ENCODE peak calls at places on chromosome 12, in ten cellular contexts. B, X, D, U, R, L, H, E, A and C are unnamed samples.

GRCh38 chr12:92147491-92147890 is 1.8 kb upstream of the BTG1 start:
- DNase-seq in R (no peak), B (no peak), E (no peak), X (peak), D (no peak), U (no peak), A (no peak), L (no peak), H (no peak), C (no peak)

GRCh38 chr12:108381793-108382436 is 42.8 kb upstream of the CMKLR1 start:
- DNase-seq in R (no peak), H (no peak), B (no peak), L (peak), A (no peak), E (peak), U (peak), D (no peak), X (peak), C (no peak)

GRCh38 chr12:19624000-19624399 is 184.7 kb downstream of the AEBP2 start:
- DNase-seq in L (no peak), R (no peak), U (no peak), B (no peak), D (no peak), H (no peak), X (no peak), A (no peak), E (no peak), C (no peak)

GRCh38 chr12:21551811-21552469 is 25.8 kb downstream of the SPX start:
- DNase-seq in A (no peak), H (no peak), D (no peak), X (no peak), B (no peak), E (no peak), U (no peak), L (no peak), R (peak), C (no peak)

GRCh38 chr12:89501793-89502192 is 22.8 kb downstream of the GALNT4 start:
- DNase-seq in B (no peak), A (no peak), H (no peak), U (no peak), X (no peak), D (no peak), L (no peak), E (no peak), R (no peak), C (no peak)

GRCh38 chr12:76041406-76041805 is 9.8 kb upstream of the PHLDA1 start:
- DNase-seq in E (no peak), L (no peak), A (no peak), B (no peak), X (no peak), D (no peak), R (no peak), H (no peak), U (no peak), C (no peak)

GRCh38 chr12:67517181-67517887 is 131.2 kb upstream of the DYRK2 start:
- DNase-seq in D (no peak), U (no peak), R (peak), E (peak), A (no peak), L (no peak), X (no peak), H (no peak), B (peak), C (peak)

GRCh38 chr12:53427905-53428594 is 4.4 kb downstream of the AMHR2 start:
- DNase-seq in D (no peak), L (no peak), E (peak), R (no peak), U (no peak), X (peak), H (no peak), A (no peak), B (no peak), C (no peak)

GRCh38 chr12:131897875-131898274 is 3.5 kb downstream of the ULK1 start:
- DNase-seq in X (no peak), H (no peak), D (no peak), E (no peak), U (no peak), L (no peak), B (no peak), A (no peak), R (peak), C (peak)

GRCh38 chr12:113630625-113631024 is 159.0 kb upstream of the LHX5 start:
- DNase-seq in L (no peak), U (no peak), R (no peak), E (no peak), H (no peak), B (no peak), D (no peak), X (no peak), A (no peak), C (no peak)

GRCh38 chr12:18079541-18080230 is 10.3 kb downstream of the RERGL start:
- DNase-seq in R (no peak), X (no peak), H (no peak), U (no peak), D (no peak), L (no peak), A (no peak), B (no peak), E (no peak), C (no peak)

GRCh38 chr12:7899755-7900154 is 27.0 kb upstream of the SLC2A14 start:
- DNase-seq in X (no peak), H (no peak), R (no peak), L (no peak), U (no peak), B (no peak), A (no peak), D (no peak), E (no peak), C (no peak)

GRCh38 chr12:10310926-10311705 is 3.4 kb downstream of the KLRD1 start:
- DNase-seq in R (peak), X (no peak), L (no peak), A (no peak), E (peak), B (no peak), D (no peak), H (no peak), U (no peak), C (no peak)

GRCh38 chr12:68538722-68539614 is 71.7 kb upstream of the RAP1B start:
- DNase-seq in U (no peak), X (peak), H (peak), B (peak), D (peak), R (peak), L (no peak), A (no peak), E (peak), C (peak)

GRCh38 chr12:6950944-6951540 is at the start of gene PTPN6:
- DNase-seq in H (peak), X (no peak), R (no peak), U (no peak), E (no peak), D (peak), A (no peak), L (no peak), B (peak), C (no peak)

GRCh38 chr12:68106160-68106559 is 53.4 kb downstream of the IFNG start:
- DNase-seq in X (no peak), A (no peak), H (no peak), L (no peak), U (no peak), E (peak), B (no peak), R (no peak), D (no peak), C (no peak)

GRCh38 chr12:48795550-48796455 is 6.9 kb upstream of the ADCY6 start:
- DNase-seq in L (peak), X (peak), A (peak), U (peak), D (peak), B (peak), H (peak), R (peak), E (peak), C (peak)

DNA sequence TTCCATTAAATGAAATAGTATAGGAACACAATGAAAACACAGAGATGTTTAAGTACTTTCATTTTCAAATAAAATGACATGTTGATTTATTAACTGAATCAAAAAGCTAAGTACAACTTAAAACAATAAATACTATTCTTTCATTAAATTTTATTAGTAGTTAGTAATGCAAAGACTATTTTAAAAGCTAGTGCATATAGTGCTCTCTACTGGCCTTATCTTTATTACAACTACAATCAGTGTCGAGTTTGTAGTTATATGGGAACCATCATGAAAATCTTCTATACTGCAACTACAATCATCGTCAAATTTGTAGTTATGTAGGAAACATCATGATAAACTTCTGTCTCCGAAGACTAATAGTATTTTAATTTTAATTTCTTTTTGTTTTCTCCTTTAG is 8.9 kb upstream of the LIN7A start:
- DNase-seq in B (no peak), E (peak), L (no peak), R (no peak), D (no peak), X (no peak), A (no peak), U (no peak), H (no peak), C (no peak)
- TF ChIP-seq CTCF in B (no peak), E (peak), L (no peak), R (peak), D (no peak), X (peak), A (peak), U (no peak), H (peak), C (no peak)

DNA sequence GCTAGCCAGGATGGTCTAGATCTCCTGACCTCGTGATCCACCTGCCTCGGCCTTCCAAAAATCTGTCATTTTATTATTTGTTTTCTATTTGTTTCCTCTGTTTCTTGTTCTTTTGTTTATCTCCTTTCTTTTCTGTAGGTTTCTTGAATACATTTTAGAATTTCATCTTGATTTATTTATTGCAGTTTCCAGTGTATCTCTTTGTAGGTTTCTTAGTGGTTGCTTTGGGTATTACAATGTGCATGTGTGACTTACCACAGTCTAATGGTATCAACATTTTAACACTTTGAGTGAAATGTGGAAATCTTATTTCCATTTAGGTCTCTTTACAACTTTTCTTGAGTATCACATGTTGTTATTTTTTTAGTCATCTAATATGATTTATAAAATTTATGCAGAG is 29.9 kb upstream of the MUCL1 start:
- DNase-seq in E (no peak), U (no peak), H (no peak), D (no peak), L (no peak), X (no peak), A (no peak), R (no peak), B (no peak), C (no peak)
- TF ChIP-seq CTCF in E (no peak), U (peak), H (no peak), D (no peak), L (peak), X (peak), A (no peak), R (no peak), B (no peak), C (no peak)

GRCh38 chr12:109519787-109520186 is 42.4 kb downstream of the UBE3B start:
- DNase-seq in A (no peak), L (no peak), E (no peak), X (no peak), H (no peak), B (peak), R (no peak), U (no peak), D (no peak), C (no peak)

GRCh38 chr12:109523504-109523903 is 46.1 kb downstream of the UBE3B start:
- DNase-seq in R (no peak), U (no peak), H (no peak), E (no peak), D (no peak), L (no peak), X (no peak), A (no peak), B (no peak), C (peak)

GRCh38 chr12:109523071-109523470 is 45.6 kb downstream of the UBE3B start:
- DNase-seq in U (no peak), E (no peak), B (no peak), H (no peak), X (no peak), D (no peak), A (no peak), R (peak), L (no peak), C (no peak)

GRCh38 chr12:109517619-109518018 is 40.2 kb downstream of the UBE3B start:
- DNase-seq in L (no peak), H (no peak), R (peak), E (no peak), B (no peak), D (no peak), X (no peak), A (no peak), U (no peak), C (no peak)

DNA sequence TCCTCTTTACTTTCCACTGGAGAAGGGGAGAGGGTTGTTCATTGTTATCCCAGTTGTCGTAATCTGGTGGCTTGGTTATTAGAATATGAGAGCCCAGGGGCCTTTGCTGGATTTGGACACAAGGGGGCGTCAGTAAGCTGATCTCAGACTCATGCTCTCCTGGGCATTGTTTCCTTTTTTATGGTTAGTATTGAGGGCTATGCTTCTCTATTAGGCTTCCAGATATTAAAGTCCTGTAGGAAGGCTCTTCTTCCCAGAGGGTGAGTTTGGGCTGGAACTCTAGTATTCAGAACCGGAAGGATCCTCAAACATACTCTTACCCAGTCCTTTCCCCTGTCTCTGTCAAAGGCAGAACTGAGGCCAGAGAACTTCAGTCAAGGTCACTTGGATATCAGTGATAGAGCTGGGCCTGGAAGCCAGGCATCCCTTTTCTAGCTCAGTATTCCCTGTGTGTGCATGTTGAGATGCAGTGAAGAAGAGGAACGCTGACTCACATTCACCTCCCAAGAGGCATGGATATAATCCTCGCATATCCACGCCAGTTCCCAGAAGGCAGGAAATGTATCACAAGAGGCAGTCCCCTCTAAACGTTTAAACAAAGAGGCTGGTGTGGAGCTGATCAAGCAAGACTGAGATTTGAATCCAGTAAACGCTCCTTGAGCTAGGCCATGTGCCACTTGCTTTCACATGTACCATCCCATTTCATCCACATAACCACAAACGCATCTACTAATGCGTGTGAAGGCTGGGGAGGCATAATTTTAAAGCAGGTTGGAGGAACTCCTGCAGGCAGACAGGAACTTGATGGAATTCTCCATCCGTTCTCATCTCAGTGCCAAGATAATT is 41.6 kb downstream of the UBE3B start:
- DNase-seq in U (peak), D (peak), L (peak), H (peak), B (peak), R (peak), E (peak), X (peak), A (peak), C (peak)
- TF ChIP-seq CTCF in U (peak), D (peak), L (peak), H (peak), B (peak), R (peak), E (peak), X (peak), A (peak), C (peak)

GRCh38 chr12:28235017-28235416 is 44.8 kb downstream of the CCDC91 start:
- DNase-seq in A (no peak), R (no peak), D (no peak), X (no peak), B (no peak), H (no peak), E (no peak), L (no peak), U (no peak), C (no peak)

GRCh38 chr12:28235985-28236384 is 45.7 kb downstream of the CCDC91 start:
- DNase-seq in X (no peak), E (no peak), R (no peak), U (no peak), D (no peak), A (no peak), H (no peak), L (no peak), B (no peak), C (no peak)

GRCh38 chr12:28240853-28241252 is 50.6 kb downstream of the CCDC91 start:
- DNase-seq in E (no peak), D (no peak), X (no peak), R (no peak), B (no peak), L (no peak), A (no peak), H (no peak), U (no peak), C (no peak)

GRCh38 chr12:28239918-28240317 is 49.7 kb downstream of the CCDC91 start:
- DNase-seq in B (no peak), D (no peak), R (no peak), L (no peak), U (no peak), X (no peak), E (no peak), A (no peak), H (no peak), C (no peak)

DNA sequence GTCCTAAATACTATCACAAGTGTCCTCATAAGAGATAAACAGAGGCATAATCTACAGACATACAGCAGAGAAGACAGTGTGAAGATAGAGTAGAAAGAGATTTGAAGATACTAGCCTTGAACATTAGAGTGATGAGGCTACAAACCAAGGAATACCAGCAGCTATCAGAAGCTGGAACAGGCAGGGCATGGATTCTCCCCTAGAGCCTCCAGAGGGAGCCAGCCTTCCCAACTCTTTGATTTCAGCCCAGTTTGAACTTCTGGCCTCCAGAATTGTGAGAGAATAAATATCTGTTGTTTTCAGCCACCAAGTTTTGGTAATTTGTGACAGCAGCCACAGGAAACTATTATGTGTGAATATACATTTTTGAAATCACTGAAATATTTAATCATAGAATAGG is 47.2 kb downstream of the CCDC91 start:
- DNase-seq in D (no peak), A (peak), X (no peak), H (no peak), R (no peak), E (no peak), U (no peak), B (no peak), L (no peak), C (no peak)
- TF ChIP-seq CTCF in D (no peak), A (peak), X (no peak), H (no peak), R (no peak), E (peak), U (peak), B (no peak), L (no peak), C (no peak)